ENCODE peak calls at places on chromosomes 2 and 18, in seven cellular contexts. P is endothelial cell of umbilical vein, A is colonic mucosa, J is neural progenitor cell, B is fibroblast of lung, F is neuronal stem cell, Z is Karpas-422. C is an unnamed sample.

GRCh38 chr2:43462866-43463641 is 132.8 kb downstream of the THADA start:
- DNase-seq in P (peak; percentile 35), A (peak; percentile 59), Z (no peak), F (no peak), B (no peak), J (no peak), C (no peak)

GRCh38 chr2:71460595-71461303 is 7.4 kb downstream of the DYSF start:
- DNase-seq in A (no peak), J (peak; percentile 28), P (peak; percentile 72), Z (peak; percentile 82), F (no peak), B (no peak), C (peak; percentile 29)

GRCh38 chr2:140990416-140990815 is 1140.4 kb downstream of the LRP1B start:
- DNase-seq in A (no peak), P (no peak), Z (no peak), J (no peak), F (no peak), B (peak; percentile 94), C (peak; percentile 83)

GRCh38 chr2:195407782-195408181 is 249.2 kb upstream of the SLC39A10 start:
- DNase-seq in J (no peak), F (no peak), B (peak; percentile 37), P (no peak), A (no peak), Z (no peak), C (peak; percentile 15)

GRCh38 chr2:98455494-98455976 is 10.9 kb downstream of the INPP4A start:
- DNase-seq in Z (peak; percentile 54), A (no peak), J (no peak), B (no peak), P (no peak), F (no peak), C (peak; percentile 96)

GRCh38 chr2:3659447-3660432 is 1.7 kb downstream of the ALLC start:
- DNase-seq in B (peak; percentile 46), F (no peak), A (no peak), P (no peak), Z (no peak), J (no peak), C (peak; percentile 73)

GRCh38 chr2:153163055-153163454 is 315.5 kb downstream of the RPRM start:
- DNase-seq in B (no peak), F (peak; percentile 33), Z (peak; percentile 69), P (no peak), A (no peak), J (peak; percentile 84), C (no peak)

GRCh38 chr2:137700681-137701080 is 263.6 kb upstream of the HNMT start:
- DNase-seq in P (no peak), B (no peak), J (peak; percentile 3), Z (no peak), F (no peak), A (no peak), C (no peak)

GRCh38 chr18:26722582-26722931 is 142.9 kb downstream of the AQP4 start:
- DNase-seq in B (no peak), P (no peak), A (no peak), J (no peak), F (no peak), Z (no peak), C (no peak)

GRCh38 chr2:73268831-73269685 is 15.2 kb downstream of the FBXO41 start:
- DNase-seq in P (peak; percentile 15), F (no peak), J (peak; percentile 79), B (peak; percentile 17), Z (peak; percentile 83), A (peak; percentile 81), C (no peak)

GRCh38 chr2:73269686-73270465 is 14.4 kb downstream of the FBXO41 start:
- DNase-seq in F (no peak), B (no peak), A (no peak), Z (no peak), J (no peak), P (no peak), C (no peak)

GRCh38 chr2:73266061-73266891 is 18.0 kb downstream of the FBXO41 start:
- DNase-seq in B (peak; percentile 29), A (no peak), F (no peak), J (no peak), P (no peak), Z (no peak), C (no peak)

GRCh38 chr2:73267008-73267407 is 17.3 kb downstream of the FBXO41 start:
- DNase-seq in A (no peak), F (no peak), Z (no peak), J (no peak), B (no peak), P (no peak), C (no peak)

DNA sequence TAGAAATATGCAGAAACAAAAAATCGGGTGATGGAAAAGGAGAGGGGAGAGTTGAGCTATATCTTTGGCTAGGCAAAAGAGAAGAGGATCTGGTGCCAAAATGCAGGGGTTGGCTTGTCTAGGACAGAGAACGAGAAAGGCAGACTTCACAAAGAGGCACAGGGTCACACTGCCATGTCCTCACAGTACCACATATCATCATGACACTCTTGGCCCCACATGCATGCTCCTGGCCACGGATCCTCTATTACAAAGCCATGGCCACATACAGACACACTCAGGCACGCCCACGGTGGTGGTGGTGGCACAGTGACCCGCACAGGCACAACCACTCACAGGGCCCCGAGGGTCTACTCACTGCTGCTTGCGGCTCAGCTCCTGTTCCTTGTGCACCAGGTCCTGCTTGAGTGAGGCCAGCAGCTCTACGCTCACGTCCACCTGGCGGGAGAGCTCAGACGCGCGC is 15.9 kb downstream of the FBXO41 start:
- DNase-seq in J (no peak), B (no peak), Z (no peak), A (peak; percentile 26), P (no peak), F (no peak), C (no peak)
- H3K9ac ChIP-seq in J (no peak overlapping the region), B (no peak overlapping the region), Z (no peak overlapping the region), A (no peak overlapping the region), P (no peak overlapping the region), F (peak overlapping the region; percentile 79), C (no peak overlapping the region)

GRCh38 chr2:238505119-238505891 is 78.6 kb downstream of the ASB1 start:
- DNase-seq in P (no peak), B (no peak), A (no peak), Z (no peak), J (no peak), F (no peak), C (no peak)

GRCh38 chr2:238506669-238507068 is 79.9 kb downstream of the ASB1 start:
- DNase-seq in B (no peak), J (no peak), Z (no peak), P (no peak), F (no peak), A (no peak), C (no peak)

GRCh38 chr2:238504181-238504711 is 77.5 kb downstream of the ASB1 start:
- DNase-seq in J (no peak), Z (no peak), B (no peak), F (no peak), P (no peak), A (no peak), C (no peak)

GRCh38 chr2:238507836-238508235 is 81.1 kb downstream of the ASB1 start:
- DNase-seq in B (no peak), A (no peak), F (no peak), P (no peak), Z (no peak), J (no peak), C (no peak)

GRCh38 chr2:238505892-238506280 is 79.2 kb downstream of the ASB1 start:
- DNase-seq in B (no peak), Z (no peak), J (no peak), F (no peak), P (no peak), A (no peak), C (no peak)
- H3K9ac ChIP-seq in B (no peak overlapping the region), Z (no peak overlapping the region), J (no peak overlapping the region), F (no peak overlapping the region), P (no peak overlapping the region), A (no peak overlapping the region), C (no peak overlapping the region)

GRCh38 chr2:62266433-62267038 is 70.6 kb downstream of the B3GNT2 start:
- DNase-seq in B (peak; percentile 92), P (no peak), Z (no peak), F (no peak), A (no peak), J (peak; percentile 50), C (peak; percentile 92)

GRCh38 chr2:62270728-62271127 is 74.8 kb downstream of the B3GNT2 start:
- DNase-seq in F (no peak), P (peak; percentile 61), J (no peak), Z (no peak), B (peak; percentile 60), A (no peak), C (peak; percentile 10)

GRCh38 chr2:62265116-62265515 is 69.2 kb downstream of the B3GNT2 start:
- DNase-seq in P (no peak), J (no peak), Z (no peak), A (no peak), B (peak; percentile 68), F (no peak), C (peak; percentile 48)

GRCh38 chr2:62263076-62263475 is 67.2 kb downstream of the B3GNT2 start:
- DNase-seq in A (no peak), P (no peak), Z (no peak), F (no peak), B (no peak), J (no peak), C (no peak)

GRCh38 chr2:62267687-62268086 is 71.8 kb downstream of the B3GNT2 start:
- DNase-seq in F (no peak), B (peak; percentile 40), A (no peak), J (no peak), Z (no peak), P (no peak), C (no peak)
- H3K9ac ChIP-seq in F (no peak overlapping the region), B (no peak overlapping the region), A (no peak overlapping the region), J (no peak overlapping the region), Z (no peak overlapping the region), P (no peak overlapping the region), C (no peak overlapping the region)

DNA sequence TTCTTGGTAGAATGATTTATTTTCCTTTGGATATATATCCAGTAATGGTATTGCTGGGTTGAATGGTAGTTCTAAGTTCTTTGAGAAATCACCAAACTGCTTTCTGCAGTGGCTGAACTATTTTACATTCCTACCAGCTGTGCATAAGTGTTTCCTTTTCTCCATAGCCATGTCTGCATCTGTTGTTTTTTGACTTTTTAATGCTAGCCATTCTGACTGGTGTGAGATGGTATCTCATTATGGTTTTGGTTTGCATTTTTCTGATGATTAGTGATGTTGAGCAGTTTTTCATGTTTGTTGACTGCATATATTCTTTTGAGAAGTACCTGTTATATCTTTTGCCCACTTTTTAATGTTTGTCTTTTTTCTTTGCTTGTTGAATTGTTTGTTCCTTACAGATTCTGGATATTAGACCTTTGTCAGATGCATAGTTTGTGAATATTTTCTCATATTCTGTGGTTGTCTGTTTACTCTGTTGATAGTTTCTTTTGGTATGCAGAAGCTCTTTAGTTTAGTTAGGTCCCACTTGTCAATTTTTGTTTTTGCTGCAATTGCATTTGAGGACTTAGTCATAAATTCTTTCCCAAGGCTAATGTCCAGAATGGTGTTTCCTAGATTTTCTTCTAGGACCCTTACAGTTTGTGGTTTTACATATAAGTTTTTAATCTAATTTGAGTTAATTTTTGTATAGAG is 17.6 kb upstream of the KCNE4 start:
- DNase-seq in F (no peak), Z (no peak), P (no peak), A (no peak), J (no peak), B (no peak), C (no peak)
- H3K9ac ChIP-seq in F (no peak overlapping the region), Z (no peak overlapping the region), P (no peak overlapping the region), A (no peak overlapping the region), J (no peak overlapping the region), B (no peak overlapping the region), C (no peak overlapping the region)

C was measured in mesenchymal stem cell.